ENCODE peak calls at places on chromosomes 7 and 10, in five cellular contexts. One of them, this sample, is unnamed.

GRCh38 chr10:69472142-69472541 is 20.9 kb downstream of the TSPAN15 start:
- ATAC-seq in IMR-90: no peak
- ATAC-seq in activated naive CD8-positive, alpha-beta T cell treated with anti-CD3 and anti-CD28 coated beads, Interleukin-2, amount 50 U/mL, for 24 hours: no peak
- ATAC-seq in gastroesophageal sphincter: no peak
- ATAC-seq in foreskin keratinocyte: no peak
- ATAC-seq in this sample: no peak

GRCh38 chr10:30384051-30384674 is 35.1 kb upstream of the MTPAP start:
- ATAC-seq in IMR-90: no peak
- ATAC-seq in activated naive CD8-positive, alpha-beta T cell treated with anti-CD3 and anti-CD28 coated beads, Interleukin-2, amount 50 U/mL, for 24 hours: no peak
- ATAC-seq in foreskin keratinocyte: no peak
- ATAC-seq in gastroesophageal sphincter: no peak
- ATAC-seq in this sample: no peak

GRCh38 chr7:157468221-157469111 is 131.7 kb downstream of the DNAJB6 start:
- ATAC-seq in gastroesophageal sphincter: no peak
- ATAC-seq in activated naive CD8-positive, alpha-beta T cell treated with anti-CD3 and anti-CD28 coated beads, Interleukin-2, amount 50 U/mL, for 24 hours: no peak
- ATAC-seq in IMR-90: no peak
- ATAC-seq in foreskin keratinocyte: no peak
- ATAC-seq in this sample: no peak

GRCh38 chr10:98030093-98030821 is at the start of gene CRTAC1:
- ATAC-seq in foreskin keratinocyte: peak; percentile 52
- ATAC-seq in IMR-90: peak; percentile 48
- ATAC-seq in gastroesophageal sphincter: peak; percentile 89
- ATAC-seq in activated naive CD8-positive, alpha-beta T cell treated with anti-CD3 and anti-CD28 coated beads, Interleukin-2, amount 50 U/mL, for 24 hours: peak; percentile 22
- ATAC-seq in this sample: no peak

GRCh38 chr7:70810558-70811139 is 321.3 kb upstream of the GALNT17 start:
- ATAC-seq in gastroesophageal sphincter: no peak
- ATAC-seq in foreskin keratinocyte: no peak
- ATAC-seq in IMR-90: no peak
- ATAC-seq in activated naive CD8-positive, alpha-beta T cell treated with anti-CD3 and anti-CD28 coated beads, Interleukin-2, amount 50 U/mL, for 24 hours: no peak
- ATAC-seq in this sample: no peak

GRCh38 chr7:29035044-29035740 is 77.1 kb upstream of the TRIL start:
- ATAC-seq in activated naive CD8-positive, alpha-beta T cell treated with anti-CD3 and anti-CD28 coated beads, Interleukin-2, amount 50 U/mL, for 24 hours: peak; percentile 89
- ATAC-seq in foreskin keratinocyte: peak; percentile 68
- ATAC-seq in gastroesophageal sphincter: peak; percentile 51
- ATAC-seq in IMR-90: peak; percentile 24
- ATAC-seq in this sample: peak; percentile 78

GRCh38 chr7:26198781-26199169 is 1.8 kb downstream of the HNRNPA2B1 start:
- ATAC-seq in gastroesophageal sphincter: no peak
- ATAC-seq in activated naive CD8-positive, alpha-beta T cell treated with anti-CD3 and anti-CD28 coated beads, Interleukin-2, amount 50 U/mL, for 24 hours: no peak
- ATAC-seq in foreskin keratinocyte: no peak
- ATAC-seq in IMR-90: no peak
- ATAC-seq in this sample: no peak

GRCh38 chr7:35817930-35818329 is 17.1 kb downstream of the SEPTIN7 start:
- ATAC-seq in foreskin keratinocyte: no peak
- ATAC-seq in activated naive CD8-positive, alpha-beta T cell treated with anti-CD3 and anti-CD28 coated beads, Interleukin-2, amount 50 U/mL, for 24 hours: no peak
- ATAC-seq in IMR-90: no peak
- ATAC-seq in gastroesophageal sphincter: no peak
- ATAC-seq in this sample: peak; percentile 30

GRCh38 chr7:36690514-36691187 is 33.6 kb downstream of the AOAH start:
- ATAC-seq in IMR-90: no peak
- ATAC-seq in gastroesophageal sphincter: no peak
- ATAC-seq in activated naive CD8-positive, alpha-beta T cell treated with anti-CD3 and anti-CD28 coated beads, Interleukin-2, amount 50 U/mL, for 24 hours: peak; percentile 44
- ATAC-seq in foreskin keratinocyte: peak; percentile 47
- ATAC-seq in this sample: peak; percentile 69

GRCh38 chr10:11209810-11210141 is 192.1 kb downstream of the CELF2 start:
- ATAC-seq in IMR-90: no peak
- ATAC-seq in activated naive CD8-positive, alpha-beta T cell treated with anti-CD3 and anti-CD28 coated beads, Interleukin-2, amount 50 U/mL, for 24 hours: no peak
- ATAC-seq in foreskin keratinocyte: no peak
- ATAC-seq in gastroesophageal sphincter: no peak
- ATAC-seq in this sample: no peak

GRCh38 chr7:143885951-143886350 is 16.0 kb downstream of the TCAF1 start:
- ATAC-seq in foreskin keratinocyte: no peak
- ATAC-seq in activated naive CD8-positive, alpha-beta T cell treated with anti-CD3 and anti-CD28 coated beads, Interleukin-2, amount 50 U/mL, for 24 hours: no peak
- ATAC-seq in gastroesophageal sphincter: no peak
- ATAC-seq in IMR-90: no peak
- ATAC-seq in this sample: no peak

GRCh38 chr10:90805211-90805610 is 52.6 kb downstream of the HTR7 start:
- ATAC-seq in gastroesophageal sphincter: no peak
- ATAC-seq in foreskin keratinocyte: no peak
- ATAC-seq in activated naive CD8-positive, alpha-beta T cell treated with anti-CD3 and anti-CD28 coated beads, Interleukin-2, amount 50 U/mL, for 24 hours: no peak
- ATAC-seq in IMR-90: no peak
- ATAC-seq in this sample: no peak

GRCh38 chr10:129956902-129957673 is 7.0 kb downstream of the EBF3 start:
- ATAC-seq in foreskin keratinocyte: no peak
- ATAC-seq in gastroesophageal sphincter: no peak
- ATAC-seq in IMR-90: no peak
- ATAC-seq in activated naive CD8-positive, alpha-beta T cell treated with anti-CD3 and anti-CD28 coated beads, Interleukin-2, amount 50 U/mL, for 24 hours: no peak
- ATAC-seq in this sample: no peak

GRCh38 chr7:36945612-36946400 is 221.5 kb upstream of the AOAH start:
- ATAC-seq in foreskin keratinocyte: no peak
- ATAC-seq in activated naive CD8-positive, alpha-beta T cell treated with anti-CD3 and anti-CD28 coated beads, Interleukin-2, amount 50 U/mL, for 24 hours: no peak
- ATAC-seq in gastroesophageal sphincter: no peak
- ATAC-seq in IMR-90: no peak
- ATAC-seq in this sample: no peak

GRCh38 chr10:70048309-70048708 is 4.3 kb upstream of the MACROH2A2 start:
- ATAC-seq in foreskin keratinocyte: no peak
- ATAC-seq in activated naive CD8-positive, alpha-beta T cell treated with anti-CD3 and anti-CD28 coated beads, Interleukin-2, amount 50 U/mL, for 24 hours: no peak
- ATAC-seq in IMR-90: no peak
- ATAC-seq in gastroesophageal sphincter: no peak
- ATAC-seq in this sample: no peak

GRCh38 chr7:56033671-56034432 is 17.4 kb downstream of the PSPH start:
- ATAC-seq in gastroesophageal sphincter: peak; percentile 75
- ATAC-seq in IMR-90: peak; percentile 91
- ATAC-seq in activated naive CD8-positive, alpha-beta T cell treated with anti-CD3 and anti-CD28 coated beads, Interleukin-2, amount 50 U/mL, for 24 hours: peak; percentile 92
- ATAC-seq in foreskin keratinocyte: peak; percentile 96
- ATAC-seq in this sample: peak; percentile 95

GRCh38 chr7:105741993-105742392 is 134.4 kb downstream of the ATXN7L1 start:
- ATAC-seq in foreskin keratinocyte: no peak
- ATAC-seq in gastroesophageal sphincter: no peak
- ATAC-seq in IMR-90: no peak
- ATAC-seq in activated naive CD8-positive, alpha-beta T cell treated with anti-CD3 and anti-CD28 coated beads, Interleukin-2, amount 50 U/mL, for 24 hours: no peak
- ATAC-seq in this sample: no peak

GRCh38 chr7:65238785-65239184 is 134.9 kb upstream of the ZNF92 start:
- ATAC-seq in gastroesophageal sphincter: no peak
- ATAC-seq in activated naive CD8-positive, alpha-beta T cell treated with anti-CD3 and anti-CD28 coated beads, Interleukin-2, amount 50 U/mL, for 24 hours: no peak
- ATAC-seq in foreskin keratinocyte: no peak
- ATAC-seq in IMR-90: no peak
- ATAC-seq in this sample: no peak

GRCh38 chr10:94583164-94583563 is 37.6 kb downstream of the HELLS start:
- ATAC-seq in IMR-90: no peak
- ATAC-seq in gastroesophageal sphincter: no peak
- ATAC-seq in activated naive CD8-positive, alpha-beta T cell treated with anti-CD3 and anti-CD28 coated beads, Interleukin-2, amount 50 U/mL, for 24 hours: no peak
- ATAC-seq in foreskin keratinocyte: no peak
- ATAC-seq in this sample: no peak

GRCh38 chr7:41872951-41873350 is 170.1 kb upstream of the INHBA start:
- ATAC-seq in gastroesophageal sphincter: no peak
- ATAC-seq in foreskin keratinocyte: no peak
- ATAC-seq in activated naive CD8-positive, alpha-beta T cell treated with anti-CD3 and anti-CD28 coated beads, Interleukin-2, amount 50 U/mL, for 24 hours: no peak
- ATAC-seq in IMR-90: peak; percentile 40
- ATAC-seq in this sample: no peak

GRCh38 chr10:130661419-130661818 is 525.2 kb downstream of the GLRX3 start:
- ATAC-seq in gastroesophageal sphincter: no peak
- ATAC-seq in IMR-90: no peak
- ATAC-seq in foreskin keratinocyte: no peak
- ATAC-seq in activated naive CD8-positive, alpha-beta T cell treated with anti-CD3 and anti-CD28 coated beads, Interleukin-2, amount 50 U/mL, for 24 hours: no peak
- ATAC-seq in this sample: no peak

GRCh38 chr10:125450218-125450617 is 232.7 kb downstream of the TEX36 start:
- ATAC-seq in gastroesophageal sphincter: no peak
- ATAC-seq in IMR-90: no peak
- ATAC-seq in activated naive CD8-positive, alpha-beta T cell treated with anti-CD3 and anti-CD28 coated beads, Interleukin-2, amount 50 U/mL, for 24 hours: no peak
- ATAC-seq in foreskin keratinocyte: no peak
- ATAC-seq in this sample: no peak

GRCh38 chr7:97026705-97027426 is 2.2 kb upstream of the DLX5 start:
- ATAC-seq in gastroesophageal sphincter: no peak
- ATAC-seq in foreskin keratinocyte: no peak
- ATAC-seq in activated naive CD8-positive, alpha-beta T cell treated with anti-CD3 and anti-CD28 coated beads, Interleukin-2, amount 50 U/mL, for 24 hours: no peak
- ATAC-seq in IMR-90: no peak
- ATAC-seq in this sample: no peak

GRCh38 chr10:117545141-117546019 is 2.8 kb downstream of the EMX2 start:
- ATAC-seq in IMR-90: no peak
- ATAC-seq in foreskin keratinocyte: no peak
- ATAC-seq in activated naive CD8-positive, alpha-beta T cell treated with anti-CD3 and anti-CD28 coated beads, Interleukin-2, amount 50 U/mL, for 24 hours: no peak
- ATAC-seq in gastroesophageal sphincter: no peak
- ATAC-seq in this sample: no peak

This sample was measured in activated T-helper 17 cell treated with anti-CD3 and anti-CD28 coated beads, Interleukin-2, amount 50 U/mL, for 72 hours.